ENCODE peak calls at places on chromosomes 12 and 14, in ten cellular contexts. C is H1, U is fibroblast of lung, E is PC-3, L is GM23338, V is PC-9, Y is endothelial cell of umbilical vein, S is SK-N-MC, J is DND-41, H is hepatocyte. G is an unnamed sample.

GRCh38 chr12:130981156-130981789 is 27.6 kb downstream of the ADGRD1 start:
- DNase-seq in V (no peak), U (no peak), L (no peak), Y (no peak), J (no peak), E (no peak), S (no peak), C (no peak), H (peak), G (no peak)

GRCh38 chr12:120367924-120368788 is 808 bp downstream of the MSI1 start:
- DNase-seq in C (no peak), E (no peak), U (peak), J (no peak), H (peak), V (no peak), L (peak), Y (no peak), S (no peak), G (peak)

GRCh38 chr14:64253672-64254071 is 40.5 kb downstream of the ESR2 start:
- DNase-seq in L (no peak), U (peak), S (no peak), C (no peak), J (no peak), V (peak), H (no peak), E (peak), Y (peak), G (peak)

GRCh38 chr12:110501378-110501721 is 561 bp downstream of the VPS29 start:
- DNase-seq in V (peak), L (peak), C (no peak), H (peak), Y (peak), E (peak), S (no peak), J (peak), U (peak), G (peak)

GRCh38 chr14:24673059-24673458 is 39.1 kb upstream of the GZMB start:
- DNase-seq in Y (no peak), C (no peak), J (no peak), L (no peak), U (no peak), S (no peak), V (no peak), E (no peak), H (no peak), G (no peak)

GRCh38 chr12:25034676-25035075 is 85.8 kb upstream of the BCAT1 start:
- DNase-seq in Y (no peak), V (no peak), J (no peak), E (no peak), S (no peak), L (no peak), U (no peak), H (no peak), C (no peak), G (no peak)

GRCh38 chr12:119592232-119592631 is 1.3 kb upstream of the TMEM233 start:
- DNase-seq in E (peak), L (no peak), Y (no peak), J (no peak), U (peak), C (no peak), H (no peak), S (no peak), V (no peak), G (peak)

GRCh38 chr14:96747006-96747405 is 50.2 kb upstream of the VRK1 start:
- DNase-seq in V (no peak), C (no peak), L (no peak), E (no peak), H (no peak), S (no peak), J (no peak), U (no peak), Y (no peak), G (no peak)

GRCh38 chr12:57459750-57460400 is at the start of gene GLI1:
- DNase-seq in S (no peak), C (no peak), H (peak), L (peak), Y (no peak), E (no peak), U (no peak), J (no peak), V (no peak), G (peak)
- TF ChIP-seq EZH2 in S (no peak), C (no peak), H (no peak), L (no peak), Y (peak), E (no peak), U (no peak), J (no peak), V (no peak), G (no peak)

GRCh38 chr14:104521816-104522745 is 57.5 kb upstream of the C14orf180 start:
- DNase-seq in H (no peak), J (no peak), L (no peak), U (no peak), S (no peak), Y (no peak), E (no peak), C (no peak), V (peak), G (no peak)
- H3K4me3 ChIP-seq in H (no peak), J (no peak), L (no peak), U (no peak), S (no peak), Y (no peak), E (no peak), C (no peak), V (no peak), G (no peak)

DNA sequence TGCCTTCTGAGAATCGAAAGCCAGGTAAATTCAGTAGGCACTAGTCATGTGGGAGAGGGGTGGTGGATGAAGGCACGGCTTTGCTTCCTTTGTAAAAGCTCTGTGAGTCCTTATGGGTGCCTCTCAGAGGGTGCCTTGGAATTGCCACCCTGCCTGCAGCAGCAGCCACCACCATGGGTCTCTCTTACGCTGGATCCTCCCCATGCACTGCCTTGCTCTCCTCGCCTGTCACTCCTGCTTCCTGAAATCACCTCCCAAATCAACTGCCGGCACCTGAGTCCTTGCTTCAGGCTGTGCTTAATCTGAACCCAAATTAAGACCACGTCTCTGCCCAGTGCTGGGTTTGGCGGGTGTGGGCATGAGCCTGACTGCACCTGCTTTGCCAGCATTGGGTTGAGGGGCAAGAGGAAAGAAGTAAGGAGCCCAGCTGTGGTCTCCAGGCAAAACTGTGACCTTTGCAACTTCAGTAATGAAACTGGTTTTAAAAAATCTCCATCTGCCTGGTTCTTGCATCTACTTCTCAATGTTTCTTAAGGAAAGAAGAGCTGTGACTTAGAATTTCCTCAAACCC is 55.9 kb upstream of the CLMN start:
- DNase-seq in J (no peak), V (no peak), Y (no peak), E (no peak), L (no peak), S (no peak), H (no peak), U (no peak), C (no peak), G (no peak)
- TF ChIP-seq EZH2 in J (no peak), V (no peak), Y (no peak), E (no peak), L (no peak), S (no peak), H (no peak), U (no peak), C (no peak), G (no peak)

DNA sequence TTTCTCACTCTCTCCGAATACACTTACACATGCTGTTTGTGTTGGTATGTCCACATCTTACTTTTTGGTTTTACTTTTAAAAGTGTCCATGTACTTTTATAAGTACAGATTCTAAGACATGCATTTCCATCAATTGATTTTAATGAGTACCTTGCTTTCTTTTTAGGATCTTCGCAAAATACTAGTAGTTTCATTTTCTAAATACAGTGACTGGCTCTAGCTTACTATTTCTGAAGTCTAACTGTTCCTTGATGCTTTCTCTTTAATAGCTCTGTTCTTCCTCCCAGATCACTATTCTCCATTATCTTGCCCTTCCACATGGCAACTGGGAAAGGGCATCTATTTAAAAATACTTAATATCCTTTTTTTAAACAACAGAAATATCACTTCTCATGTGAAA is 164.1 kb downstream of the KITLG start:
- DNase-seq in E (no peak), Y (no peak), H (no peak), S (no peak), C (no peak), J (no peak), V (no peak), L (no peak), U (no peak), G (no peak)
- H3K4me3 ChIP-seq in E (no peak), Y (no peak), H (no peak), S (no peak), C (no peak), J (no peak), V (no peak), L (no peak), U (no peak), G (peak)

GRCh38 chr12:87441511-87441910 is 587.7 kb downstream of the C12orf50 start:
- DNase-seq in E (no peak), Y (no peak), L (no peak), V (no peak), U (no peak), J (no peak), S (no peak), C (no peak), H (no peak), G (no peak)

GRCh38 chr12:87444039-87444438 is 585.2 kb downstream of the C12orf50 start:
- DNase-seq in Y (no peak), U (no peak), C (no peak), L (no peak), E (peak), J (no peak), V (no peak), H (no peak), S (no peak), G (peak)

DNA sequence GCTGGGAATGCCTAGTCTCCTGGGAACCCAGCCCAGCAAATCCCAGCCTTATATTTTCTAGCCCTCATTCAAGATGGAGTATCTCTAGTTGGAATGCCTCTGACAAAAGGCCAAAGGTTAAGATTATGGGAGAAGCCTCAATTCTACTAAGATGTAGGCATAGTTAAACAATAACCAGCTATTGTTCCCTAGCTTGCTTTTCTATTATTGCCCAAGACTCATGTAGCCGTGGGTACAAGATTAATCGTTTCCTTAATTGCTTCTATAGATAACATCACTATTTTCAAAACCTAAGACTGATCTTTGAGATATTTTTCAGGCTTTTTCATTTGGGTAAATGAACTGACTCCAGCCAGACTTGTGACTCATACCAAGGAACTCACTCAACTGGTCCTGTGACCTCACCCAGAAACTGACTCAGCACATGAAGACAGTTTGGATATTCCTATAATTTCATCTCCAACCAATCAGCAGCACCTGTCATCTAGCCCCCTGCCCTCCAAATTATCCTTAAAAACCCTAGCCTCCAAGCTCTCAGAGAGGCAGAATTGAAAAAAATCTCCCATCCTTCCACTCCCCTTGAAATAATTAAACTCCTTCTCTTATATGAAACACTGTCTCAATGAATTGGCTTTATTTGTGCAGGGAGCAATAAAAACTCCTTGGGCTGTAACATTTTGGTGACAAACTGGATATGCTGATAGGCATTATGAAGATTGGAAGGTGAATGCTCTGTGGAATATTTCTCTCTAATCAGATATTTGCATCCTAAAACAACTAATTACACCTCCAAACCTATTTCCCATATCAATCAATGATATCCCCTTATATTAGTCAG is 589.0 kb downstream of the C12orf50 start:
- DNase-seq in S (no peak), Y (peak), H (peak), U (peak), C (no peak), J (no peak), V (peak), E (peak), L (no peak), G (peak)
- TF ChIP-seq EZH2 in S (no peak), Y (no peak), H (no peak), U (no peak), C (no peak), J (no peak), V (no peak), E (no peak), L (no peak), G (no peak)